ENCODE peak calls at places on chromosomes 16 and 17, in six cellular contexts. C, E, W, V, N and O are unnamed samples.

GRCh38 chr17:40071720-40072480 is 9.1 kb downstream of the THRA start:
- DNase-seq in C (no peak), E (no peak), W (peak), V (no peak), N (peak), O (no peak)

GRCh38 chr16:56848955-56849689 is 15.9 kb upstream of the SLC12A3 start:
- DNase-seq in C (no peak), E (no peak), W (no peak), V (no peak), N (no peak), O (no peak)

GRCh38 chr17:11278984-11279270 is 37.9 kb downstream of the SHISA6 start:
- DNase-seq in C (no peak), E (no peak), W (no peak), V (no peak), N (no peak), O (no peak)

GRCh38 chr17:59366773-59367656 is 35.6 kb downstream of the YPEL2 start:
- DNase-seq in C (no peak), E (no peak), W (peak), V (no peak), N (peak), O (no peak)

GRCh38 chr17:77666881-77667395 is 291.6 kb upstream of the TNRC6C start:
- DNase-seq in C (no peak), E (no peak), W (no peak), V (peak), N (no peak), O (peak)

GRCh38 chr16:57884655-57885133 is 82.4 kb upstream of the KIFC3 start:
- DNase-seq in C (no peak), E (no peak), W (no peak), V (no peak), N (no peak), O (no peak)

GRCh38 chr16:19505600-19506303 is 16.1 kb downstream of the GDE1 start:
- DNase-seq in C (no peak), E (no peak), W (no peak), V (no peak), N (no peak), O (no peak)

GRCh38 chr16:13093676-13094075 is 192.3 kb downstream of the SHISA9 start:
- DNase-seq in C (no peak), E (no peak), W (no peak), V (no peak), N (no peak), O (no peak)

GRCh38 chr17:16407911-16408588 is 7.3 kb upstream of the TRPV2 start:
- DNase-seq in C (no peak), E (no peak), W (peak), V (no peak), N (peak), O (no peak)

GRCh38 chr17:2939714-2940351 is 123.6 kb downstream of the OR1D5 start:
- DNase-seq in C (no peak), E (no peak), W (peak), V (no peak), N (peak), O (no peak)

GRCh38 chr17:76710863-76711611 is at the start of gene MXRA7:
- DNase-seq in C (no peak), E (no peak), W (peak), V (peak), N (peak), O (peak)

GRCh38 chr17:48181653-48182052 is 74.1 kb downstream of the SNX11 start:
- DNase-seq in C (no peak), E (no peak), W (peak), V (no peak), N (peak), O (no peak)
- TF ChIP-seq CTCF in C (no peak), E (no peak), W (peak), V (no peak), N (no peak), O (no peak)

DNA sequence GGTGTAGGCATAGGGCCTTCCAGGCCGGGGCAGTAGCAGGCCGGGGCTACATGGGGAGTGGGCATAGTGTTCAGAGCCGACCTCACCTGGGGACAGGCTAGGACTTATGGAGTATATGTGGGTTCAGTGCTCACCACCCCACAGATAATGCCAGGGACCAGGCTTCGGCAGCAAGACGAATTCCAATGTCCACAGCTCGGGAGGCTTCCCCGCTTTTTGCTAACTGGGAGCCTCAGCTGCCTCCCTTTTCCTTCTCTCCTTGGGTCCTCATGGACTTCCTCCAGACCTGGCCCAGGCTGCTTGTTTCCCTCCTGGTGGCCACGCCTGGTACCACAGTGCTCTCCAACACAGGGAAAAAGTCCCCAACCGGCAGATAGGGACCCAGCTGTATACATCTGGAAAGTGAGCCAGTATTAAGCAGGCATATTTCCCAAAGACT is 20.1 kb upstream of the SLC46A1 start:
- DNase-seq in C (no peak), E (no peak), W (peak), V (no peak), N (no peak), O (no peak)
- TF ChIP-seq CTCF in C (peak), E (peak), W (no peak), V (no peak), N (peak), O (no peak)

GRCh38 chr17:44082206-44082605 is 11.7 kb downstream of the G6PC3 start:
- DNase-seq in C (no peak), E (no peak), W (no peak), V (no peak), N (no peak), O (no peak)

GRCh38 chr17:44084131-44084538 is 13.6 kb downstream of the G6PC3 start:
- DNase-seq in C (no peak), E (no peak), W (peak), V (peak), N (no peak), O (no peak)

GRCh38 chr17:44081681-44082080 is 11.1 kb downstream of the G6PC3 start:
- DNase-seq in C (no peak), E (no peak), W (no peak), V (no peak), N (no peak), O (no peak)

GRCh38 chr17:44084921-44085320 is 14.4 kb downstream of the G6PC3 start:
- DNase-seq in C (no peak), E (no peak), W (no peak), V (no peak), N (no peak), O (no peak)

GRCh38 chr17:44083250-44083849 is 12.8 kb downstream of the G6PC3 start:
- DNase-seq in C (no peak), E (no peak), W (peak), V (no peak), N (no peak), O (no peak)
- TF ChIP-seq CTCF in C (no peak), E (no peak), W (peak), V (no peak), N (no peak), O (no peak)

DNA sequence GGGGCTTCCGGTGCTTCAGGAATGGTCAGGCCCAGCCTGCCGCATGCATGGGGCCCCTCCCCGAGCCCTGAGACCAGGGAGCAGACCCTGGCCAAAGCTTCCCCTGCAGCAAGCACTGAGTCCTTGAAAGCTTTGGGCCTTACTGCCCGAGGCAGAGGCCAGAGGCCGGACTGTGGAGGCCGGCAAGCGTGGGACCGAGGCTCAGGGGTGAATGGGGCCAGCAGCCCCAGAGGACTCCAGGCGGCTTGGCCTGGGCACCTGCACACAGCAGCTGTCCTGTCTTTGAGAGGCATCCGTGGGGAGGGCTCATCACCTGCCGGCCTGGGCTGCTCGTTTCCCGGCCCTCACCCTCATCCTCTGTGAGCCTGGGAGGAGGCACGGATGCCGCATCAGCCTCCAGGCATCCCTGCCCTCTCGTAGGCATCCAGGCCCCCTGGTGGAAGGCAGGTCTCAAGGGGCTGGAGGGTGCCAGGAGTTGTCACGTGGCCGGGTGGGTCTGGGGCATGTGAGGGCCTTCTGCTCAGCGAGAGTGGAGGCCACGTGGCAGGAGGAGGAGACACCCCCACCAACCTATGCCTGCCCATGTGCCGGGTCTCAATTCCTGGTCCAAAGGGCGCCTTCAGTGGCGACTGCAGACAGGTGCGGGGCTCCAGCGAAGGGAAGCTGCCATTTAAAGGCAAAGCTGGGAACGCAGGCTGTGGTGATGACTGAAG is 31.4 kb downstream of the CACNA1H start:
- DNase-seq in C (no peak), E (no peak), W (no peak), V (no peak), N (no peak), O (no peak)
- TF ChIP-seq CTCF in C (no peak), E (no peak), W (no peak), V (no peak), N (no peak), O (no peak)

GRCh38 chr16:180101-180920 is at the start of gene HBQ1:
- DNase-seq in C (no peak), E (no peak), W (no peak), V (peak), N (no peak), O (peak)
- TF ChIP-seq CTCF in C (no peak), E (no peak), W (no peak), V (peak), N (no peak), O (peak)

GRCh38 chr17:81101614-81102306 is 63.5 kb upstream of the PVALEF start:
- DNase-seq in C (peak), E (no peak), W (peak), V (peak), N (peak), O (peak)

GRCh38 chr17:81102352-81102751 is 63.0 kb upstream of the PVALEF start:
- DNase-seq in C (no peak), E (no peak), W (no peak), V (no peak), N (no peak), O (no peak)

GRCh38 chr17:81097943-81098308 is 63.0 kb downstream of the BAIAP2 start:
- DNase-seq in C (peak), E (no peak), W (peak), V (no peak), N (peak), O (no peak)

GRCh38 chr17:81100668-81101067 is 64.6 kb upstream of the PVALEF start:
- DNase-seq in C (no peak), E (no peak), W (no peak), V (no peak), N (no peak), O (no peak)

GRCh38 chr17:81099888-81100287 is 64.9 kb downstream of the BAIAP2 start:
- DNase-seq in C (no peak), E (no peak), W (no peak), V (no peak), N (no peak), O (no peak)
- TF ChIP-seq CTCF in C (no peak), E (no peak), W (no peak), V (no peak), N (no peak), O (no peak)

GRCh38 chr17:48830840-48831548 is at the start of gene CALCOCO2:
- DNase-seq in C (peak), E (peak), W (peak), V (peak), N (peak), O (peak)
- TF ChIP-seq CTCF in C (no peak), E (no peak), W (no peak), V (no peak), N (no peak), O (no peak)

GRCh38 chr17:28811594-28812135 is 30.9 kb downstream of the FAM222B start:
- DNase-seq in C (no peak), E (no peak), W (peak), V (no peak), N (peak), O (no peak)
- TF ChIP-seq CTCF in C (no peak), E (no peak), W (no peak), V (no peak), N (no peak), O (no peak)

GRCh38 chr16:84749072-84749471 is 49.3 kb downstream of the USP10 start:
- DNase-seq in C (no peak), E (no peak), W (no peak), V (no peak), N (no peak), O (no peak)
- TF ChIP-seq CTCF in C (no peak), E (no peak), W (no peak), V (no peak), N (no peak), O (peak)

DNA sequence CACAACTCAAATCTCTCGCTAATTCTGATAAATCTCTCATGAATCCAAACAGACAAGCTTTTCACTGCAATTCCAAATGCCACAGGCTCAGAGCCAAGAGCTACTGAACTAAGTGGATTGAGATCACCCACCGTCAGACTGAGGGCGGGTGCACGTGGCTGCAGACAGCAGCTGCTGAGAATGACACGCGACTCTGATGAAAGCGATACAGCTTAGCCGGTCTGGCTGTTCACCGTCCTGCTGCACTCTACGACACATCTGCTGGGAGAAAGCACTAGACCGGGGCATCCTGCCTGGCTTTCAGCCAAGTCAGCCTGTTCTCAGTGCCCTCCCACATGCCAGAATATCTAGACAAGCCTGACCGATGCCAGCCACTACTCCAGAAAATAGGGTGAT is 42.6 kb downstream of the KLHDC4 start:
- DNase-seq in C (no peak), E (no peak), W (no peak), V (no peak), N (peak), O (peak)
- TF ChIP-seq CTCF in C (no peak), E (no peak), W (no peak), V (no peak), N (no peak), O (no peak)